ENCODE peak calls at places on chromosome 14, in eight cellular contexts. L is HCT116; J is activated CD4-positive, alpha-beta T cell treated with anti-CD3 and anti-CD28 coated beads, Interleukin-2, amount 50 U/mL, for 1 hour; U is activated T-cell treated with anti-CD3 and anti-CD28 coated beads, Interleukin-2, amount 50 U/mL, for 4 hours; M is mesenchymal stem cell; G is HEK293T; X is H9; T is iris pigment epithelial cell. H is an unnamed sample.

GRCh38 chr14:27557445-27557844 is 959.6 kb upstream of the NOVA1 start:
- DNase-seq in X (no peak), L (no peak), G (no peak), U (no peak), T (no peak), J (no peak), M (no peak), H (no peak)

GRCh38 chr14:32618991-32619390 is 289.9 kb downstream of the AKAP6 start:
- DNase-seq in X (no peak), J (no peak), G (no peak), M (no peak), L (no peak), T (peak), U (no peak), H (no peak)

GRCh38 chr14:33740531-33740930 is 210.3 kb downstream of the EGLN3 start:
- DNase-seq in L (no peak), U (no peak), X (no peak), M (no peak), J (no peak), T (peak), G (no peak), H (no peak)

GRCh38 chr14:55062517-55063351 is 11.3 kb downstream of the MAPK1IP1L start:
- DNase-seq in G (no peak), X (no peak), J (no peak), T (no peak), M (no peak), U (no peak), L (no peak), H (no peak)

GRCh38 chr14:74403619-74404417 is 22.2 kb downstream of the SYNDIG1L start:
- DNase-seq in M (no peak), U (no peak), L (no peak), X (no peak), T (no peak), G (no peak), J (no peak), H (no peak)

GRCh38 chr14:35335388-35336092 is 43.4 kb downstream of the PSMA6 start:
- DNase-seq in U (no peak), L (no peak), G (no peak), M (peak), J (no peak), T (no peak), X (no peak), H (no peak)

GRCh38 chr14:92693998-92694780 is 54.2 kb downstream of the LGMN start:
- DNase-seq in J (no peak), G (no peak), U (peak), M (no peak), X (no peak), L (peak), T (no peak), H (no peak)

GRCh38 chr14:37122919-37123639 is 49.3 kb downstream of the SLC25A21 start:
- DNase-seq in L (no peak), G (no peak), U (no peak), X (no peak), T (peak), J (no peak), M (no peak), H (no peak)

GRCh38 chr14:69612014-69612758 is 790 bp downstream of the SUSD6 start:
- DNase-seq in M (peak), X (no peak), T (peak), G (peak), L (no peak), J (peak), U (peak), H (peak)

H was measured in CD4-positive, alpha-beta memory T cell.